ENCODE peak calls at places on chromosomes 6 and 20, in four cellular contexts. One of them, this sample, is unnamed.

GRCh38 chr6:33314943-33315752 is 1.3 kb upstream of the TAPBP start:
- DNase-seq in fibroblast of lung: no peak
- DNase-seq in astrocyte of the spinal cord: peak; percentile 3
- DNase-seq in epithelial cell of proximal tubule: no peak
- DNase-seq in this sample: peak; percentile 24

GRCh38 chr20:57588596-57588995 is 27.7 kb downstream of the PCK1 start:
- DNase-seq in fibroblast of lung: no peak
- DNase-seq in astrocyte of the spinal cord: no peak
- DNase-seq in epithelial cell of proximal tubule: no peak
- DNase-seq in this sample: no peak

GRCh38 chr6:12119085-12119588 is 107.0 kb downstream of the HIVEP1 start:
- DNase-seq in fibroblast of lung: no peak
- DNase-seq in astrocyte of the spinal cord: no peak
- DNase-seq in epithelial cell of proximal tubule: peak; percentile 39
- DNase-seq in this sample: no peak

GRCh38 chr6:145350928-145351327 is 384.4 kb downstream of the EPM2A start:
- DNase-seq in fibroblast of lung: no peak
- DNase-seq in astrocyte of the spinal cord: no peak
- DNase-seq in epithelial cell of proximal tubule: no peak
- DNase-seq in this sample: no peak

GRCh38 chr20:61535536-61535935 is 283.5 kb downstream of the CDH4 start:
- DNase-seq in fibroblast of lung: no peak
- DNase-seq in astrocyte of the spinal cord: no peak
- DNase-seq in epithelial cell of proximal tubule: no peak
- DNase-seq in this sample: no peak

GRCh38 chr6:110971458-110971857 is 10.4 kb upstream of the RPF2 start:
- DNase-seq in fibroblast of lung: no peak
- DNase-seq in astrocyte of the spinal cord: peak; percentile 1
- DNase-seq in epithelial cell of proximal tubule: no peak
- DNase-seq in this sample: peak; percentile 22

GRCh38 chr20:53737404-53738038 is 143.9 kb upstream of the ZNF217 start:
- DNase-seq in fibroblast of lung: no peak
- DNase-seq in astrocyte of the spinal cord: no peak
- DNase-seq in epithelial cell of proximal tubule: no peak
- DNase-seq in this sample: peak; percentile 13

GRCh38 chr6:111943723-111944122 is 70.5 kb upstream of the FYN start:
- DNase-seq in fibroblast of lung: no peak
- DNase-seq in astrocyte of the spinal cord: no peak
- DNase-seq in epithelial cell of proximal tubule: no peak
- DNase-seq in this sample: no peak

GRCh38 chr6:11146117-11146826 is 34.7 kb upstream of the ERVFRD-1 start:
- DNase-seq in fibroblast of lung: no peak
- DNase-seq in astrocyte of the spinal cord: no peak
- DNase-seq in epithelial cell of proximal tubule: no peak
- DNase-seq in this sample: no peak

GRCh38 chr6:65646494-65647035 is 60.5 kb downstream of the EYS start:
- DNase-seq in fibroblast of lung: no peak
- DNase-seq in astrocyte of the spinal cord: no peak
- DNase-seq in epithelial cell of proximal tubule: no peak
- DNase-seq in this sample: no peak

GRCh38 chr6:163863565-163863964 is 449.0 kb downstream of the QKI start:
- DNase-seq in fibroblast of lung: no peak
- DNase-seq in astrocyte of the spinal cord: no peak
- DNase-seq in epithelial cell of proximal tubule: no peak
- DNase-seq in this sample: no peak

GRCh38 chr6:36052092-36052491 is 24.5 kb downstream of the MAPK14 start:
- DNase-seq in fibroblast of lung: peak; percentile 85
- DNase-seq in astrocyte of the spinal cord: no peak
- DNase-seq in epithelial cell of proximal tubule: no peak
- DNase-seq in this sample: peak; percentile 44

GRCh38 chr20:5658897-5659296 is 91.3 kb upstream of the SHLD1 start:
- DNase-seq in fibroblast of lung: peak; percentile 91
- DNase-seq in astrocyte of the spinal cord: peak; percentile 80
- DNase-seq in epithelial cell of proximal tubule: peak; percentile 73
- DNase-seq in this sample: peak; percentile 82

GRCh38 chr6:15945593-15946159 is 183.2 kb upstream of the MYLIP start:
- DNase-seq in fibroblast of lung: peak; percentile 47
- DNase-seq in astrocyte of the spinal cord: peak; percentile 26
- DNase-seq in epithelial cell of proximal tubule: no peak
- DNase-seq in this sample: no peak

GRCh38 chr6:28764014-28764723 is 159.6 kb downstream of the TRIM27 start:
- DNase-seq in fibroblast of lung: no peak
- DNase-seq in astrocyte of the spinal cord: no peak
- DNase-seq in epithelial cell of proximal tubule: no peak
- DNase-seq in this sample: no peak

GRCh38 chr20:9344080-9344920 is 170.1 kb upstream of the LAMP5 start:
- DNase-seq in fibroblast of lung: peak; percentile 73
- DNase-seq in astrocyte of the spinal cord: peak; percentile 86
- DNase-seq in epithelial cell of proximal tubule: peak; percentile 52
- DNase-seq in this sample: peak; percentile 80

GRCh38 chr6:156534594-156534993 is 242.6 kb upstream of the ARID1B start:
- DNase-seq in fibroblast of lung: no peak
- DNase-seq in astrocyte of the spinal cord: no peak
- DNase-seq in epithelial cell of proximal tubule: no peak
- DNase-seq in this sample: no peak

GRCh38 chr20:6122111-6122872 is 538 bp downstream of the FERMT1 start:
- DNase-seq in fibroblast of lung: peak; percentile 63
- DNase-seq in astrocyte of the spinal cord: peak; percentile 26
- DNase-seq in epithelial cell of proximal tubule: no peak
- DNase-seq in this sample: peak; percentile 63

GRCh38 chr20:63435552-63435951 is 36.9 kb downstream of the KCNQ2 start:
- DNase-seq in fibroblast of lung: no peak
- DNase-seq in astrocyte of the spinal cord: no peak
- DNase-seq in epithelial cell of proximal tubule: no peak
- DNase-seq in this sample: no peak

GRCh38 chr6:53611342-53611741 is 54.2 kb downstream of the KLHL31 start:
- DNase-seq in fibroblast of lung: peak; percentile 15
- DNase-seq in astrocyte of the spinal cord: no peak
- DNase-seq in epithelial cell of proximal tubule: no peak
- DNase-seq in this sample: peak; percentile 64

GRCh38 chr6:145209312-145209711 is 526.0 kb downstream of the EPM2A start:
- DNase-seq in fibroblast of lung: no peak
- DNase-seq in astrocyte of the spinal cord: no peak
- DNase-seq in epithelial cell of proximal tubule: no peak
- DNase-seq in this sample: no peak

GRCh38 chr6:118810420-118811027 is 83.4 kb upstream of the ASF1A start:
- DNase-seq in fibroblast of lung: no peak
- DNase-seq in astrocyte of the spinal cord: no peak
- DNase-seq in epithelial cell of proximal tubule: no peak
- DNase-seq in this sample: no peak

GRCh38 chr6:132084811-132085509 is 133.8 kb upstream of the CCN2 start:
- DNase-seq in fibroblast of lung: peak; percentile 85
- DNase-seq in astrocyte of the spinal cord: peak; percentile 97
- DNase-seq in epithelial cell of proximal tubule: peak; percentile 95
- DNase-seq in this sample: peak; percentile 91

GRCh38 chr20:41437836-41438235 is 71.2 kb upstream of the EMILIN3 start:
- DNase-seq in fibroblast of lung: peak; percentile 6
- DNase-seq in astrocyte of the spinal cord: no peak
- DNase-seq in epithelial cell of proximal tubule: peak; percentile 80
- DNase-seq in this sample: peak; percentile 20

GRCh38 chr20:5608448-5609161 is 141.6 kb upstream of the SHLD1 start:
- DNase-seq in fibroblast of lung: peak; percentile 68
- DNase-seq in astrocyte of the spinal cord: peak; percentile 40
- DNase-seq in epithelial cell of proximal tubule: no peak
- DNase-seq in this sample: peak; percentile 59

GRCh38 chr6:137816688-137817087 is 50.4 kb upstream of the TNFAIP3 start:
- DNase-seq in fibroblast of lung: no peak
- DNase-seq in astrocyte of the spinal cord: no peak
- DNase-seq in epithelial cell of proximal tubule: no peak
- DNase-seq in this sample: no peak

GRCh38 chr6:41367700-41368099 is 32.3 kb downstream of the NCR2 start:
- DNase-seq in fibroblast of lung: peak; percentile 51
- DNase-seq in astrocyte of the spinal cord: peak; percentile 43
- DNase-seq in epithelial cell of proximal tubule: no peak
- DNase-seq in this sample: peak; percentile 54

GRCh38 chr6:114342086-114342825 is 567 bp downstream of the HS3ST5 start:
- DNase-seq in fibroblast of lung: no peak
- DNase-seq in astrocyte of the spinal cord: no peak
- DNase-seq in epithelial cell of proximal tubule: no peak
- DNase-seq in this sample: no peak

GRCh38 chr6:37868447-37868825 is 48.9 kb downstream of the ZFAND3 start:
- DNase-seq in fibroblast of lung: no peak
- DNase-seq in astrocyte of the spinal cord: peak; percentile 49
- DNase-seq in epithelial cell of proximal tubule: peak; percentile 36
- DNase-seq in this sample: peak; percentile 66

GRCh38 chr20:57717797-57718196 is 8.0 kb upstream of the PMEPA1 start:
- DNase-seq in fibroblast of lung: no peak
- DNase-seq in astrocyte of the spinal cord: no peak
- DNase-seq in epithelial cell of proximal tubule: no peak
- DNase-seq in this sample: no peak

GRCh38 chr6:43703512-43704429 is 16.2 kb upstream of the MRPS18A start:
- DNase-seq in fibroblast of lung: no peak
- DNase-seq in astrocyte of the spinal cord: no peak
- DNase-seq in epithelial cell of proximal tubule: no peak
- DNase-seq in this sample: no peak

GRCh38 chr20:50870572-50871161 is 60.6 kb downstream of the ADNP start:
- DNase-seq in fibroblast of lung: peak; percentile 32
- DNase-seq in astrocyte of the spinal cord: peak; percentile 36
- DNase-seq in epithelial cell of proximal tubule: no peak
- DNase-seq in this sample: peak; percentile 56

GRCh38 chr6:158066161-158066781 is 84.6 kb downstream of the SYNJ2 start:
- DNase-seq in fibroblast of lung: no peak
- DNase-seq in astrocyte of the spinal cord: no peak
- DNase-seq in epithelial cell of proximal tubule: no peak
- DNase-seq in this sample: no peak

GRCh38 chr6:13870185-13870584 is 54.6 kb upstream of the RNF182 start:
- DNase-seq in fibroblast of lung: no peak
- DNase-seq in astrocyte of the spinal cord: no peak
- DNase-seq in epithelial cell of proximal tubule: no peak
- DNase-seq in this sample: no peak

GRCh38 chr6:33583591-33584155 is 3.6 kb upstream of the BAK1 start:
- DNase-seq in fibroblast of lung: no peak
- DNase-seq in astrocyte of the spinal cord: no peak
- DNase-seq in epithelial cell of proximal tubule: no peak
- DNase-seq in this sample: no peak

DNA sequence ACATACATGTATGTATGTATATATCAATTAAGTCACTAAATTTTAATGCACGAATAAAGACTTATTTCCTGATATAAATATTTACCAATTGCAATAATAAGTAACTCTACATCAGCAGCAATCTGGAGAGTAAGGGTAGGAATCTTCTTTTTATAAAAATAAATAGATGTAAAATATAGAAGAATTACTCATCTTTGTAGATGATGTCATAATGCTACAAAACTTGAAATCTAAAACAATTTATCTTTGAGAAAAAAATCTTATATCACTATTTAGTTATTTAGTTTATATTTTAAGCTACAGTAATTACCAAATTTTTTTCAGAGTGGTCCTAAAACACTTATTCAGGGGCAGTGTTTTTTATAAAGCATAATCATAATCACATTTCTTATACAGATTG is 351.7 kb downstream of the RIMS1 start:
- DNase-seq in fibroblast of lung: peak; percentile 39
- DNase-seq in astrocyte of the spinal cord: no peak
- DNase-seq in epithelial cell of proximal tubule: no peak
- DNase-seq in this sample: no peak
- H3K4me3 ChIP-seq in fibroblast of lung: no peak overlapping the region
- H3K4me3 ChIP-seq in astrocyte of the spinal cord: no peak overlapping the region
- H3K4me3 ChIP-seq in epithelial cell of proximal tubule: no peak overlapping the region
- H3K4me3 ChIP-seq in this sample: no peak overlapping the region

GRCh38 chr6:130309028-130309427 is 56.8 kb upstream of the TMEM200A start:
- DNase-seq in fibroblast of lung: no peak
- DNase-seq in astrocyte of the spinal cord: no peak
- DNase-seq in epithelial cell of proximal tubule: no peak
- DNase-seq in this sample: no peak

GRCh38 chr6:130314271-130314670 is 51.5 kb upstream of the TMEM200A start:
- DNase-seq in fibroblast of lung: no peak
- DNase-seq in astrocyte of the spinal cord: no peak
- DNase-seq in epithelial cell of proximal tubule: no peak
- DNase-seq in this sample: no peak

GRCh38 chr6:130307752-130308361 is 58.0 kb upstream of the TMEM200A start:
- DNase-seq in fibroblast of lung: peak; percentile 78
- DNase-seq in astrocyte of the spinal cord: peak; percentile 70
- DNase-seq in epithelial cell of proximal tubule: no peak
- DNase-seq in this sample: peak; percentile 71

DNA sequence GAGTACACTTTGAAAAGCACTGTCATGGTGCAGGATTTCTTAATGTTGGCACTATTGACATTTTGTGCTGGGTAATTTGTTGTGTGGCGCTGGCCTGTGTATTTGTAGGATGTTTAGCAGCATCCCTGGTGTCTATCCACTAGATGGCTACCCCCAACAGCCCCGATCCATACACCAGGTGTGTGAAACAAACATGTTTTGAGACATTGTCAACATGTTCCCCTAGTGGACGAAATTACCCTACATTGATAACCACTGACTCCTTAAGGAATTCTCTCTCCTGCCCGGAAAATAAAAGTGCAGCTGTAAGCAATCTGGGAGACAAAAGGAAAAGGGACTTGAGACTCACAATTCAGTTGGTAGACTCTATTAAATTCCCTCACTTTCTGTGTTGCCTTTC is 52.6 kb upstream of the TMEM200A start:
- DNase-seq in fibroblast of lung: no peak
- DNase-seq in astrocyte of the spinal cord: no peak
- DNase-seq in epithelial cell of proximal tubule: no peak
- DNase-seq in this sample: no peak
- TF ChIP-seq CTCF in fibroblast of lung: no peak
- TF ChIP-seq CTCF in astrocyte of the spinal cord: no peak
- TF ChIP-seq CTCF in epithelial cell of proximal tubule: peak; percentile 15
- TF ChIP-seq CTCF in this sample: peak; percentile 7

GRCh38 chr20:20446613-20447012 is 78.7 kb downstream of the INSM1 start:
- DNase-seq in fibroblast of lung: no peak
- DNase-seq in astrocyte of the spinal cord: no peak
- DNase-seq in epithelial cell of proximal tubule: no peak
- DNase-seq in this sample: no peak

GRCh38 chr20:20446001-20446400 is 78.1 kb downstream of the INSM1 start:
- DNase-seq in fibroblast of lung: no peak
- DNase-seq in astrocyte of the spinal cord: no peak
- DNase-seq in epithelial cell of proximal tubule: no peak
- DNase-seq in this sample: no peak

GRCh38 chr20:20441259-20441658 is 73.4 kb downstream of the INSM1 start:
- DNase-seq in fibroblast of lung: no peak
- DNase-seq in astrocyte of the spinal cord: no peak
- DNase-seq in epithelial cell of proximal tubule: no peak
- DNase-seq in this sample: no peak

GRCh38 chr20:20440473-20440872 is 72.6 kb downstream of the INSM1 start:
- DNase-seq in fibroblast of lung: no peak
- DNase-seq in astrocyte of the spinal cord: no peak
- DNase-seq in epithelial cell of proximal tubule: no peak
- DNase-seq in this sample: no peak

GRCh38 chr20:20443509-20443908 is 75.6 kb downstream of the INSM1 start:
- DNase-seq in fibroblast of lung: no peak
- DNase-seq in astrocyte of the spinal cord: no peak
- DNase-seq in epithelial cell of proximal tubule: no peak
- DNase-seq in this sample: no peak
- H3K4me3 ChIP-seq in fibroblast of lung: no peak overlapping the region
- H3K4me3 ChIP-seq in astrocyte of the spinal cord: no peak overlapping the region
- H3K4me3 ChIP-seq in epithelial cell of proximal tubule: no peak overlapping the region
- H3K4me3 ChIP-seq in this sample: no peak overlapping the region

DNA sequence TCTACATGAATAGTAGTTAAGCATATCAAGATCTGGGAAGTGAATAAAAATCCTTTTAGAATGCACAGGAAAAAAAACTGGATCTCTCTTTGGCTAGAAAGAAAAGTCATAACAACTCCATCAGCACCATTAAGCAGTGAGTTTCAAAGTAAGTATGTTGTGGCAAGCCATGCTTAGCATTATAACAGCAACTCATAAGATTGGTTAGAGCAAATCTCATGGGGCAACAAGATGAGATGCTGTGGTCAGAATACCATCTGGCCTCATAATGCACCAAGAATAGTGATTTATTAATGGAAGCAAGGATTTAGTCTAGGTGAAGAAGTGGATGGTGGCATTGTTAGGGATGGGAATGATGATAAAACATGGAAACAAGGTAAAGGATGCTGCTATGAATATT is 159.4 kb downstream of the PHF3 start:
- DNase-seq in fibroblast of lung: no peak
- DNase-seq in astrocyte of the spinal cord: no peak
- DNase-seq in epithelial cell of proximal tubule: no peak
- DNase-seq in this sample: no peak
- TF ChIP-seq CTCF in fibroblast of lung: no peak
- TF ChIP-seq CTCF in astrocyte of the spinal cord: no peak
- TF ChIP-seq CTCF in epithelial cell of proximal tubule: no peak
- TF ChIP-seq CTCF in this sample: no peak